ENCODE peak calls at places on chromosomes 1 and 21, in seven cellular contexts. U is SW480; D is fibroblast of lung; J is cardiac fibroblast; E is ureter; W is choroid plexus epithelial cell; A is CD8-positive, alpha-beta T cell. C is an unnamed sample.

GRCh38 chr1:110262846-110263631 is 52.9 kb downstream of the KCNC4 start:
- DNase-seq in U (no peak), D (no peak), J (no peak), E (no peak), W (no peak), A (no peak), C (no peak)

GRCh38 chr1:214570442-214570841 is 19.0 kb upstream of the PTPN14 start:
- DNase-seq in U (no peak), D (peak; percentile 79), J (peak; percentile 72), E (no peak), W (peak; percentile 58), A (no peak), C (peak; percentile 61)

GRCh38 chr1:228285661-228286504 is 78.0 kb downstream of the OBSCN start:
- DNase-seq in U (no peak), D (no peak), J (no peak), E (no peak), W (no peak), A (no peak), C (no peak)

GRCh38 chr1:27430903-27431653 is 38.7 kb downstream of the GPR3 start:
- DNase-seq in U (no peak), D (peak; percentile 30), J (peak; percentile 31), E (no peak), W (peak; percentile 53), A (no peak), C (peak; percentile 38)

GRCh38 chr1:117821782-117822447 is 107.5 kb downstream of the GDAP2 start:
- DNase-seq in U (no peak), D (peak; percentile 99), J (peak; percentile 97), E (no peak), W (peak; percentile 97), A (no peak), C (peak; percentile 96)

GRCh38 chr1:93677729-93678128 is 3.9 kb downstream of the BCAR3 start:
- DNase-seq in U (no peak), D (no peak), J (no peak), E (no peak), W (no peak), A (no peak), C (no peak)

GRCh38 chr1:41541592-41541952 is 57.1 kb upstream of the EDN2 start:
- DNase-seq in U (no peak), D (no peak), J (no peak), E (no peak), W (no peak), A (no peak), C (no peak)

GRCh38 chr1:174764186-174764585 is 235.6 kb upstream of the CACYBP start:
- DNase-seq in U (no peak), D (no peak), J (no peak), E (no peak), W (no peak), A (no peak), C (no peak)

GRCh38 chr1:218656301-218657037 is 311.3 kb downstream of the TGFB2 start:
- DNase-seq in U (no peak), D (peak; percentile 67), J (peak; percentile 71), E (no peak), W (no peak), A (no peak), C (no peak)

GRCh38 chr1:98704474-98704873 is 43.0 kb downstream of the SNX7 start:
- DNase-seq in U (no peak), D (peak; percentile 66), J (peak; percentile 32), E (no peak), W (peak; percentile 50), A (no peak), C (peak; percentile 46)

GRCh38 chr1:195030793-195031192 is 1577.4 kb downstream of the KCNT2 start:
- DNase-seq in U (no peak), D (no peak), J (no peak), E (no peak), W (no peak), A (no peak), C (no peak)

GRCh38 chr1:227333423-227333822 is 15.1 kb upstream of the CDC42BPA start:
- DNase-seq in U (peak; percentile 74), D (peak; percentile 28), J (no peak), E (no peak), W (no peak), A (no peak), C (no peak)

GRCh38 chr1:37721565-37721964 is 29.2 kb downstream of the CDCA8 start:
- DNase-seq in U (no peak), D (no peak), J (no peak), E (no peak), W (peak; percentile 18), A (no peak), C (no peak)

GRCh38 chr1:199157494-199157893 is 518.7 kb downstream of the PTPRC start:
- DNase-seq in U (no peak), D (peak; percentile 79), J (peak; percentile 59), E (no peak), W (peak; percentile 75), A (no peak), C (peak; percentile 35)

GRCh38 chr1:234495231-234495990 is 16.4 kb upstream of the TARBP1 start:
- DNase-seq in U (no peak), D (peak; percentile 97), J (peak; percentile 95), E (no peak), W (peak; percentile 89), A (no peak), C (peak; percentile 78)

GRCh38 chr21:33011462-33011861 is 14.3 kb upstream of the OLIG2 start:
- DNase-seq in U (peak; percentile 89), D (peak; percentile 70), J (peak; percentile 90), E (peak; percentile 35), W (peak; percentile 56), A (no peak), C (peak; percentile 48)

GRCh38 chr1:19664453-19665043 is at the start of gene HTR6:
- DNase-seq in U (no peak), D (no peak), J (no peak), E (no peak), W (no peak), A (no peak), C (no peak)

GRCh38 chr1:183604048-183604808 is 14.0 kb upstream of the NCF2 start:
- DNase-seq in U (no peak), D (peak; percentile 98), J (peak; percentile 81), E (no peak), W (peak; percentile 91), A (no peak), C (peak; percentile 67)

GRCh38 chr1:38208720-38209632 is 162.4 kb upstream of the POU3F1 start:
- DNase-seq in U (no peak), D (no peak), J (no peak), E (no peak), W (peak; percentile 2), A (no peak), C (peak; percentile 2)

GRCh38 chr1:234853906-234854647 is 244.1 kb upstream of the IRF2BP2 start:
- DNase-seq in U (no peak), D (peak; percentile 35), J (no peak), E (no peak), W (no peak), A (no peak), C (no peak)

GRCh38 chr1:172390620-172391491 is 29.6 kb upstream of the C1orf105 start:
- DNase-seq in U (no peak), D (no peak), J (peak; percentile 47), E (no peak), W (no peak), A (no peak), C (no peak)

GRCh38 chr1:245871881-245872280 is 635.2 kb downstream of the SMYD3 start:
- DNase-seq in U (peak; percentile 72), D (peak; percentile 100), J (peak; percentile 59), E (no peak), W (peak; percentile 71), A (no peak), C (peak; percentile 61)

GRCh38 chr1:24486296-24487065 is 16.2 kb upstream of the RCAN3 start:
- DNase-seq in U (no peak), D (no peak), J (no peak), E (no peak), W (no peak), A (no peak), C (no peak)

GRCh38 chr1:243740255-243740999 is 109.6 kb downstream of the AKT3 start:
- DNase-seq in U (no peak), D (peak; percentile 50), J (no peak), E (no peak), W (peak; percentile 67), A (no peak), C (peak; percentile 37)

GRCh38 chr1:77371396-77371795 is 89.6 kb downstream of the AK5 start:
- DNase-seq in U (no peak), D (peak; percentile 19), J (peak; percentile 22), E (no peak), W (no peak), A (no peak), C (no peak)

GRCh38 chr1:179883739-179884138 is 1.7 kb downstream of the TOR1AIP1 start:
- DNase-seq in U (peak; percentile 61), D (peak; percentile 66), J (peak; percentile 49), E (no peak), W (no peak), A (peak; percentile 8), C (no peak)

GRCh38 chr1:231611851-231612250 is 14.7 kb upstream of the DISC1 start:
- DNase-seq in U (no peak), D (no peak), J (no peak), E (no peak), W (no peak), A (no peak), C (no peak)

GRCh38 chr1:208268541-208269337 is 24.6 kb upstream of the PLXNA2 start:
- DNase-seq in U (no peak), D (no peak), J (no peak), E (no peak), W (no peak), A (no peak), C (no peak)

GRCh38 chr1:53574621-53575020 is 115.4 kb downstream of the DMRTB1 start:
- DNase-seq in U (no peak), D (no peak), J (no peak), E (no peak), W (no peak), A (no peak), C (no peak)

GRCh38 chr1:9195651-9196050 is 38.9 kb upstream of the H6PD start:
- DNase-seq in U (no peak), D (peak; percentile 51), J (no peak), E (no peak), W (no peak), A (no peak), C (no peak)

GRCh38 chr1:70836456-70836855 is 211.2 kb downstream of the PTGER3 start:
- DNase-seq in U (no peak), D (no peak), J (no peak), E (no peak), W (no peak), A (no peak), C (no peak)

C was measured in fibroblast of pulmonary artery.